ENCODE peak calls at places on chromosomes 11 and 22, in six cellular contexts. Z is HAP-1, C is iPS-NIHi11, O is NCI-H460, Y is substantia nigra, F is NCI-H446. Q is an unnamed sample.
A peak's percentile ranks its signal among the peaks of the same experiment; 100 is the strongest.

GRCh38 chr22:24083361-24083760 is 72.3 kb downstream of the CABIN1 start:
- DNase-seq in C (no peak), F (no peak), Y (no peak), O (no peak), Z (no peak), Q (no peak)

GRCh38 chr11:128776434-128777284 is 82.8 kb downstream of the FLI1 start:
- DNase-seq in F (no peak), Y (no peak), O (no peak), C (peak; percentile 86), Z (no peak), Q (peak; percentile 86)

GRCh38 chr11:114291381-114291780 is 4.8 kb upstream of the NNMT start:
- DNase-seq in Y (no peak), F (no peak), C (no peak), Z (no peak), O (no peak), Q (no peak)

GRCh38 chr11:103736986-103737622 is 299.3 kb upstream of the DDI1 start:
- DNase-seq in O (no peak), F (peak; percentile 70), C (no peak), Z (no peak), Y (no peak), Q (no peak)

GRCh38 chr11:70768346-70769095 is 370.2 kb downstream of the CTTN start:
- DNase-seq in O (no peak), F (no peak), Z (no peak), C (no peak), Y (no peak), Q (no peak)

GRCh38 chr22:35102663-35103062 is 36.7 kb downstream of the ISX start:
- DNase-seq in C (peak; percentile 73), Z (no peak), O (no peak), F (no peak), Y (no peak), Q (peak; percentile 90)

GRCh38 chr22:27662359-27663030 is 139.1 kb downstream of the MN1 start:
- DNase-seq in F (peak; percentile 60), Y (peak; percentile 48), Z (no peak), O (no peak), C (no peak), Q (no peak)

GRCh38 chr11:93525601-93526000 is 17.6 kb downstream of the SMCO4 start:
- DNase-seq in Z (no peak), F (no peak), C (no peak), Y (no peak), O (no peak), Q (no peak)

GRCh38 chr11:1844221-1845094 is 5.7 kb downstream of the TNNI2 start:
- DNase-seq in Y (no peak), F (no peak), O (peak; percentile 64), Z (no peak), C (no peak), Q (no peak)

GRCh38 chr11:116243975-116244374 is 528.8 kb downstream of the BUD13 start:
- DNase-seq in Y (no peak), Z (no peak), F (no peak), O (no peak), C (no peak), Q (peak; percentile 31)

GRCh38 chr11:88340366-88340930 is 2.9 kb upstream of the CTSC start:
- DNase-seq in C (no peak), O (no peak), Z (no peak), Y (no peak), F (no peak), Q (no peak)

GRCh38 chr11:70141490-70142014 is 61.5 kb upstream of the FADD start:
- DNase-seq in O (no peak), F (no peak), Y (no peak), C (peak; percentile 56), Z (peak; percentile 93), Q (peak; percentile 69)

GRCh38 chr11:111841370-111842053 is 29.9 kb downstream of the ALG9 start:
- DNase-seq in Z (peak; percentile 70), C (peak; percentile 76), Y (peak; percentile 81), O (peak; percentile 68), F (peak; percentile 88), Q (peak; percentile 95)

GRCh38 chr11:15453211-15453715 is 338.5 kb downstream of the INSC start:
- DNase-seq in O (no peak), Y (no peak), Z (no peak), C (no peak), F (no peak), Q (no peak)

GRCh38 chr11:65411681-65412070 is 10.9 kb upstream of the NEAT1 start:
- DNase-seq in Y (no peak), F (no peak), O (no peak), Z (no peak), C (no peak), Q (no peak)

GRCh38 chr11:4203603-4204360 is 109.2 kb downstream of the RRM1 start:
- DNase-seq in Z (no peak), O (no peak), F (no peak), C (peak; percentile 52), Y (no peak), Q (peak; percentile 81)

GRCh38 chr11:130945945-130946344 is 29.7 kb upstream of the SNX19 start:
- DNase-seq in Y (no peak), F (no peak), Z (no peak), O (no peak), C (no peak), Q (no peak)

GRCh38 chr11:34266090-34266912 is 91.5 kb downstream of the ABTB2 start:
- DNase-seq in O (no peak), F (peak; percentile 44), C (no peak), Z (no peak), Y (peak; percentile 52), Q (no peak)

GRCh38 chr11:32916361-32916760 is 23.8 kb downstream of the QSER1 start:
- DNase-seq in Y (no peak), O (no peak), Z (no peak), C (no peak), F (no peak), Q (no peak)

GRCh38 chr11:69721745-69722144 is 17.9 kb upstream of the FGF19 start:
- DNase-seq in F (no peak), Z (no peak), Y (no peak), O (no peak), C (peak; percentile 56), Q (no peak)

Q was measured in mesendoderm.